ENCODE peak calls at places on chromosomes 7 and 10, in five cellular contexts. L is ascending aorta; H is hepatocyte; D is CD4-positive, alpha-beta memory T cell; U is IMR-90. V is an unnamed sample.

GRCh38 chr10:95742529-95742884 is 13.5 kb upstream of the ENTPD1 start:
- DNase-seq in L (no peak), H (peak; percentile 15), D (no peak), U (peak; percentile 5), V (peak; percentile 41)

GRCh38 chr7:45401851-45402250 is 172.3 kb upstream of the ADCY1 start:
- DNase-seq in L (no peak), H (no peak), D (no peak), U (no peak), V (no peak)

GRCh38 chr10:63720072-63720537 is 198.9 kb downstream of the REEP3 start:
- DNase-seq in L (no peak), H (peak; percentile 72), D (peak; percentile 64), U (peak; percentile 45), V (no peak)

GRCh38 chr10:79044846-79045245 is 23.9 kb upstream of the ZMIZ1 start:
- DNase-seq in L (peak; percentile 27), H (no peak), D (no peak), U (no peak), V (no peak)

GRCh38 chr10:33661580-33662269 is 327.3 kb upstream of the NRP1 start:
- DNase-seq in L (peak; percentile 85), H (peak; percentile 9), D (no peak), U (no peak), V (peak; percentile 75)

GRCh38 chr7:24882989-24883631 is 96.9 kb downstream of the OSBPL3 start:
- DNase-seq in L (peak; percentile 67), H (no peak), D (no peak), U (peak; percentile 82), V (peak; percentile 81)

GRCh38 chr7:140048989-140049338 is 13.8 kb downstream of the PARP12 start:
- DNase-seq in L (no peak), H (no peak), D (no peak), U (no peak), V (no peak)

GRCh38 chr7:34156336-34156735 is 251.0 kb downstream of the BMPER start:
- DNase-seq in L (no peak), H (no peak), D (no peak), U (peak; percentile 7), V (peak; percentile 49)

GRCh38 chr10:95341716-95342130 is 50.9 kb upstream of the PDLIM1 start:
- DNase-seq in L (no peak), H (no peak), D (no peak), U (peak; percentile 72), V (peak; percentile 57)

GRCh38 chr7:44945479-44945878 is 33.3 kb downstream of the MYO1G start:
- DNase-seq in L (no peak), H (no peak), D (no peak), U (peak; percentile 8), V (no peak)

GRCh38 chr7:151697942-151698341 is 178.2 kb upstream of the RHEB start:
- DNase-seq in L (no peak), H (no peak), D (no peak), U (no peak), V (no peak)

GRCh38 chr7:44287488-44288380 is 37.7 kb downstream of the CAMK2B start:
- DNase-seq in L (peak; percentile 53), H (no peak), D (peak; percentile 13), U (no peak), V (no peak)

GRCh38 chr7:80563561-80564327 is 51.9 kb upstream of the GNAT3 start:
- DNase-seq in L (no peak), H (no peak), D (no peak), U (no peak), V (no peak)

GRCh38 chr10:1036341-1036791 is 10.7 kb upstream of the IDI2 start:
- DNase-seq in L (peak; percentile 59), H (peak; percentile 46), D (peak; percentile 61), U (peak; percentile 87), V (peak; percentile 88)

GRCh38 chr7:135197343-135197742 is 14.0 kb downstream of the WDR91 start:
- DNase-seq in L (peak; percentile 21), H (no peak), D (no peak), U (no peak), V (no peak)

GRCh38 chr7:38862666-38863065 is 46.3 kb downstream of the VPS41 start:
- DNase-seq in L (no peak), H (no peak), D (no peak), U (no peak), V (no peak)

GRCh38 chr10:106997721-106998120 is 166.8 kb downstream of the SORCS1 start:
- DNase-seq in L (no peak), H (no peak), D (no peak), U (no peak), V (no peak)

DNA sequence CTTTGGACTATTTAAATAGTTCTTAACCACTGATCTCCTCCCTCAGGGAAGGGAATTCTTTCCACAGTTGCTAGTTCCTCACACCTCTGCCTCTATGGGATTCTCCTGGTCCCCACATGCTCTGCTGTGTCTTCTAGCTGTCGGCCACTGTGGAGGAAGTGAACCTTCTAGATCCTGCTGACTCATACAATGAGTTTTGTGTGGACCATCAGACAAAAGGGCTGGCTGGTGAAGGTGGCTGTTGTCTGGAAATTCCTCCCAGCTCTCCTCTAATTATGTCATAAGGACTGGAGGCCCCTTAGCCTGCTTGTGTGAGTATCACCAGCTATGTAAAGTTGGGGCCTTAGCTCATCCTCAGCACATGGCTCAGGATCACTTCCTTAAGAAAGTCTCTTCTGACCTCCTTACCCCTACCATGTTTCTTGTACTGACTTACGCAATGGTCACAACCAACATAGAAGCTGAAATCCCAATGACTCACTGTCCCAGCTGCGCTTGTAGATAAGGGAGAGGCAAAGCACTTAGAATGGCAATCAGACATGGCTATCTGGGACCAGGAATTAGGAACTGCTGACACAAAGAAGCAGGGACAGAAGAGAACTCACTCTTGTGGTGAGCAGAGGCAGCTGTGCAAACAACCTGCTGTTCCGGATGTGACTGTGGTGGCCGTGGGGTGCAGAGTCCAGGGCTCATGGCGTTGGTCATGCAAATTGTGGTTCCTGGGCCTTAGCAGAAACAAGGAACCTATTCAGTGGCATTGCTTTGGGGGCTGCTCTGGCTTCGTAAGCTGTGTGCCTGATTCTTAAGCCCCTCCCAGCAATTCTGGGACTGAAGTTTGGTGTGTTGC is 2.5 kb upstream of the MACC1 start:
- DNase-seq in L (peak; percentile 86), H (peak; percentile 85), D (no peak), U (peak; percentile 99), V (peak; percentile 99)
- H3K4me1 ChIP-seq in L (no peaks in the 10 kb centered on the region), H (peaks cover 30% of the 10 kb centered on the region), D (no peaks in the 10 kb centered on the region), U (peaks cover 19% of the 10 kb centered on the region), V (peaks cover 37% of the 10 kb centered on the region)

DNA sequence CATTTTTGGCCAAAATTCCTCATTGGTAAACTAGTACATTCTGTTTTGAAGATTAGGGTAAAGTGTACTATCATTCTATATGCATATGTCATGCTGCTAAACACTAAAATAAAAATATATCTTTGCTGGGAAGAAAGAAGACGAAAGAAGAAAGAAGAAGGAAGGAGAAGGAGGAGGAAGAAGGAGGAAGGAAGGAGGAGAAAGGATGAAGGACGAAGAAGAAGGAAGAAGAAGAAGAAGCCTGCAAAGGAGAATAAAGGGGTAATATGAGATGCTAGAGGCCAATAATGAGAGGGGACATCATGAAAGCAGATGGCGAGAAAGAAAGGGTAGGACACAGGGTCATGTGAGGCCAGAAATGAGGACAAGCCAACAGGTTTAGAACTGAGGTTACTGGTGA is 8.0 kb downstream of the SLC25A13 start:
- DNase-seq in L (no peak), H (no peak), D (no peak), U (no peak), V (no peak)
- H3K4me1 ChIP-seq in L (no peaks in the 10 kb centered on the region), H (peaks cover 6% of the 10 kb centered on the region), D (peaks cover 4% of the 10 kb centered on the region), U (no peaks in the 10 kb centered on the region), V (no peaks in the 10 kb centered on the region)

GRCh38 chr10:71842856-71843530 is 8.1 kb downstream of the PSAP start:
- DNase-seq in L (no peak), H (no peak), D (no peak), U (no peak), V (no peak)

GRCh38 chr10:71845410-71846406 is 5.3 kb downstream of the PSAP start:
- DNase-seq in L (no peak), H (no peak), D (no peak), U (peak; percentile 49), V (no peak)

GRCh38 chr10:71846816-71847215 is 4.2 kb downstream of the PSAP start:
- DNase-seq in L (no peak), H (no peak), D (no peak), U (no peak), V (no peak)

GRCh38 chr10:71844084-71844483 is 7.0 kb downstream of the PSAP start:
- DNase-seq in L (no peak), H (no peak), D (no peak), U (no peak), V (no peak)

GRCh38 chr10:71844695-71845094 is 6.4 kb downstream of the PSAP start:
- DNase-seq in L (no peak), H (no peak), D (no peak), U (no peak), V (no peak)
- H3K4me1 ChIP-seq in L (no peaks in the 10 kb centered on the region), H (peaks cover 19% of the 10 kb centered on the region), D (peaks cover 55% of the 10 kb centered on the region), U (peaks cover 12% of the 10 kb centered on the region), V (peaks cover 34% of the 10 kb centered on the region)

GRCh38 chr7:131190146-131190545 is 137.5 kb upstream of the MKLN1 start:
- DNase-seq in L (no peak), H (peak; percentile 35), D (no peak), U (peak; percentile 31), V (no peak)

GRCh38 chr7:131197920-131198610 is 129.6 kb upstream of the MKLN1 start:
- DNase-seq in L (no peak), H (no peak), D (no peak), U (peak; percentile 44), V (peak; percentile 77)

GRCh38 chr7:131196808-131197207 is 130.9 kb upstream of the MKLN1 start:
- DNase-seq in L (no peak), H (peak; percentile 55), D (no peak), U (peak; percentile 49), V (peak; percentile 39)

GRCh38 chr7:131190581-131190980 is 137.1 kb upstream of the MKLN1 start:
- DNase-seq in L (no peak), H (no peak), D (no peak), U (no peak), V (no peak)

GRCh38 chr7:131194070-131194865 is 133.4 kb upstream of the MKLN1 start:
- DNase-seq in L (no peak), H (no peak), D (no peak), U (no peak), V (no peak)
- H3K4me1 ChIP-seq in L (no peaks in the 10 kb centered on the region), H (no peaks in the 10 kb centered on the region), D (peaks cover 10% of the 10 kb centered on the region), U (no peaks in the 10 kb centered on the region), V (peaks cover 2% of the 10 kb centered on the region)

GRCh38 chr7:22587322-22587721 is 87.3 kb upstream of the STEAP1B start:
- DNase-seq in L (no peak), H (no peak), D (no peak), U (no peak), V (peak; percentile 89)
- H3K4me1 ChIP-seq in L (peaks cover 8% of the 10 kb centered on the region), H (peaks cover 6% of the 10 kb centered on the region), D (peaks cover 6% of the 10 kb centered on the region), U (peaks cover 22% of the 10 kb centered on the region), V (peaks cover 44% of the 10 kb centered on the region)

V was measured in astrocyte.